ENCODE peak calls at places on chromosomes 13 and 19, in nine cellular contexts. M, I, E, R, Y, G, O, L and T are unnamed samples.

GRCh38 chr19:2636897-2637683 is 65.4 kb downstream of the GNG7 start:
- DNase-seq in L (peak), I (no peak), M (no peak), Y (peak), G (peak), R (peak), E (peak), O (no peak), T (peak)

GRCh38 chr13:78478183-78478582 is 125.2 kb downstream of the POU4F1 start:
- DNase-seq in M (no peak), R (no peak), Y (no peak), O (no peak), I (no peak), L (no peak), E (no peak), G (peak), T (no peak)

GRCh38 chr13:32976046-32976781 is 40.0 kb upstream of the KL start:
- DNase-seq in E (no peak), R (no peak), I (no peak), Y (no peak), O (no peak), G (no peak), M (no peak), L (no peak), T (no peak)

GRCh38 chr19:33293255-33294057 is 8.9 kb downstream of the CEBPA start:
- DNase-seq in I (peak), M (peak), O (no peak), E (no peak), G (no peak), Y (no peak), R (no peak), L (no peak), T (peak)

GRCh38 chr19:17496337-17496997 is 15.0 kb upstream of the PGLS start:
- DNase-seq in E (peak), G (peak), M (no peak), R (peak), O (no peak), I (no peak), Y (peak), L (peak), T (peak)

GRCh38 chr13:51520524-51520923 is 63.7 kb upstream of the WDFY2 start:
- DNase-seq in E (no peak), R (no peak), L (no peak), Y (no peak), G (no peak), M (no peak), I (no peak), O (no peak), T (no peak)

GRCh38 chr13:64206430-64207225 is 2791.0 kb upstream of the PCDH20 start:
- DNase-seq in I (no peak), E (no peak), M (no peak), G (no peak), L (no peak), Y (no peak), O (no peak), R (peak), T (no peak)

GRCh38 chr13:106566682-106567420 is 1.1 kb downstream of the ARGLU1 start:
- DNase-seq in M (no peak), L (peak), G (peak), E (peak), I (no peak), Y (peak), R (no peak), O (no peak), T (peak)

GRCh38 chr13:38013676-38014075 is 144.1 kb upstream of the TRPC4 start:
- DNase-seq in O (no peak), G (no peak), I (no peak), R (no peak), Y (no peak), L (no peak), M (no peak), E (no peak), T (no peak)

GRCh38 chr19:36939153-36939552 is 23.0 kb downstream of the ZNF568 start:
- DNase-seq in O (no peak), R (no peak), L (peak), I (no peak), E (peak), Y (no peak), G (peak), M (no peak), T (no peak)

GRCh38 chr13:76812971-76813691 is 73.1 kb downstream of the KCTD12 start:
- DNase-seq in Y (peak), I (no peak), O (no peak), G (no peak), R (no peak), E (no peak), M (no peak), L (no peak), T (no peak)

GRCh38 chr19:35848919-35849505 is 3.3 kb downstream of the NPHS1 start:
- DNase-seq in Y (peak), O (no peak), R (peak), I (no peak), G (no peak), M (no peak), E (no peak), L (no peak), T (peak)

GRCh38 chr13:28636078-28636477 is 22.9 kb upstream of the POMP start:
- DNase-seq in R (no peak), G (no peak), Y (no peak), O (no peak), E (no peak), I (peak), L (no peak), M (peak), T (no peak)

GRCh38 chr19:48739835-48740704 is at the start of gene RASIP1:
- DNase-seq in M (no peak), L (no peak), Y (no peak), R (peak), I (no peak), O (no peak), G (no peak), E (no peak), T (peak)

GRCh38 chr13:95237310-95237870 is 63.9 kb downstream of the ABCC4 start:
- DNase-seq in O (no peak), M (no peak), L (no peak), I (no peak), R (no peak), Y (no peak), G (no peak), E (no peak), T (no peak)

GRCh38 chr19:52492201-52492960 is 35.1 kb upstream of the ZNF808 start:
- DNase-seq in M (no peak), E (no peak), R (no peak), I (no peak), O (no peak), G (peak), L (no peak), Y (peak), T (peak)

GRCh38 chr13:30737511-30738342 is 2.4 kb downstream of the ALOX5AP start:
- DNase-seq in L (peak), Y (peak), G (no peak), I (no peak), R (no peak), E (peak), O (no peak), M (no peak), T (no peak)

GRCh38 chr13:94154362-94154761 is 325.1 kb downstream of the DCT start:
- DNase-seq in Y (peak), R (no peak), L (no peak), G (no peak), O (no peak), M (peak), I (peak), E (no peak), T (peak)

GRCh38 chr19:7928741-7929701 is 3.1 kb upstream of the CTXN1 start:
- DNase-seq in O (no peak), L (peak), I (peak), G (peak), M (peak), Y (peak), E (peak), R (peak), T (peak)

GRCh38 chr13:112113851-112114250 is 46.9 kb downstream of the SOX1 start:
- DNase-seq in R (no peak), I (no peak), G (no peak), Y (no peak), M (no peak), L (no peak), E (no peak), O (no peak), T (no peak)

GRCh38 chr13:112182831-112183543 is 116.0 kb downstream of the SOX1 start:
- DNase-seq in G (no peak), R (no peak), M (no peak), Y (no peak), E (no peak), I (no peak), L (no peak), O (no peak), T (no peak)

GRCh38 chr13:52845766-52846566 is 2.5 kb downstream of the PCDH8 start:
- DNase-seq in R (peak), O (no peak), I (no peak), G (peak), L (no peak), M (no peak), Y (peak), E (peak), T (peak)

GRCh38 chr13:50942630-50943311 is 33.2 kb downstream of the RNASEH2B start:
- DNase-seq in R (no peak), Y (no peak), G (peak), O (no peak), L (no peak), E (no peak), I (no peak), M (no peak), T (no peak)

GRCh38 chr13:71864981-71865857 is 1.8 kb downstream of the DACH1 start:
- DNase-seq in R (peak), E (no peak), G (peak), Y (peak), L (no peak), I (no peak), O (peak), M (no peak), T (peak)

GRCh38 chr13:57996717-57997116 is 365.2 kb downstream of the PCDH17 start:
- DNase-seq in M (no peak), G (no peak), R (no peak), L (no peak), Y (no peak), O (no peak), E (no peak), I (no peak), T (no peak)

GRCh38 chr19:30406220-30406944 is 34.2 kb downstream of the ZNF536 start:
- DNase-seq in E (peak), M (no peak), L (no peak), G (peak), O (no peak), R (no peak), I (no peak), Y (no peak), T (peak)

GRCh38 chr19:9474975-9475374 is 23.4 kb downstream of the ZNF560 start:
- DNase-seq in E (no peak), L (no peak), M (no peak), O (no peak), G (no peak), R (no peak), Y (no peak), I (no peak), T (no peak)

GRCh38 chr13:59997976-59998375 is 165.8 kb downstream of the DIAPH3 start:
- DNase-seq in Y (no peak), L (no peak), G (no peak), E (no peak), M (no peak), I (no peak), O (no peak), R (no peak), T (no peak)

GRCh38 chr19:2059422-2060201 is 8.6 kb upstream of the MKNK2 start:
- DNase-seq in O (peak), G (no peak), Y (peak), E (peak), L (no peak), R (peak), I (no peak), M (peak), T (no peak)

GRCh38 chr19:12733369-12733896 is 1.1 kb downstream of the TRIR start:
- DNase-seq in O (no peak), G (peak), R (no peak), Y (no peak), I (no peak), L (peak), M (no peak), E (peak), T (peak)

GRCh38 chr13:73533111-73533510 is 474.3 kb downstream of the KLF5 start:
- DNase-seq in E (no peak), O (no peak), R (no peak), G (no peak), L (no peak), Y (no peak), I (no peak), M (no peak), T (no peak)

GRCh38 chr13:100520936-100521765 is 67.4 kb downstream of the GGACT start:
- DNase-seq in R (no peak), M (no peak), I (no peak), G (peak), E (no peak), O (no peak), L (no peak), Y (no peak), T (peak)

GRCh38 chr19:57212109-57212508 is 18.7 kb upstream of the AURKC start:
- DNase-seq in L (no peak), M (no peak), E (no peak), Y (no peak), R (no peak), O (no peak), G (no peak), I (no peak), T (no peak)

GRCh38 chr19:2282062-2282861 is at the start of gene PEAK3:
- DNase-seq in G (peak), Y (peak), R (no peak), O (no peak), M (no peak), I (no peak), E (no peak), L (no peak), T (peak)

DNA sequence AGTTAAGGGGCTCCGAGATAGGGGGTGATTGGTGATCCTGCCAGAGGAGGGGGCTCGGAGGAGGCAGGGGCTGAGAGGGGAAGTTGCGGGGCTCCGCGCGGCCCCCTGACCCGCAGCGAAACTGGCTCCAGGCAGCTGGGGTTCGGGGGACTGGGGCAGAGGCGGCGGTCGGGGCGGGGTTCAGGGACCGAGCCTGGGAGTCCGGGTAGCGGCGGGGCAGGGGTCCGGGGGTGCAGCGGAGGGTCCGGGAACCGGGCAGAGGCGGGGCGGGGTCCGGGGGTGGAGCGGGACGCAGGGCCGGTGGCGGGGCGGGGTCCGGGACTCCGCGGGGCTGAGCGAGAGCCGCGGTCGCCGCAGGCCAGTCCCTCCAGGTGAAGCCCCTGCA is 1.2 kb downstream of the MADCAM1 start:
- DNase-seq in I (no peak), O (no peak), M (no peak), G (no peak), Y (no peak), L (no peak), E (peak), R (no peak), T (peak)
- H3K4me3 ChIP-seq in I (no peak), O (no peak), M (no peak), G (peak), Y (no peak), L (no peak), E (no peak), R (no peak), T (peak)

DNA sequence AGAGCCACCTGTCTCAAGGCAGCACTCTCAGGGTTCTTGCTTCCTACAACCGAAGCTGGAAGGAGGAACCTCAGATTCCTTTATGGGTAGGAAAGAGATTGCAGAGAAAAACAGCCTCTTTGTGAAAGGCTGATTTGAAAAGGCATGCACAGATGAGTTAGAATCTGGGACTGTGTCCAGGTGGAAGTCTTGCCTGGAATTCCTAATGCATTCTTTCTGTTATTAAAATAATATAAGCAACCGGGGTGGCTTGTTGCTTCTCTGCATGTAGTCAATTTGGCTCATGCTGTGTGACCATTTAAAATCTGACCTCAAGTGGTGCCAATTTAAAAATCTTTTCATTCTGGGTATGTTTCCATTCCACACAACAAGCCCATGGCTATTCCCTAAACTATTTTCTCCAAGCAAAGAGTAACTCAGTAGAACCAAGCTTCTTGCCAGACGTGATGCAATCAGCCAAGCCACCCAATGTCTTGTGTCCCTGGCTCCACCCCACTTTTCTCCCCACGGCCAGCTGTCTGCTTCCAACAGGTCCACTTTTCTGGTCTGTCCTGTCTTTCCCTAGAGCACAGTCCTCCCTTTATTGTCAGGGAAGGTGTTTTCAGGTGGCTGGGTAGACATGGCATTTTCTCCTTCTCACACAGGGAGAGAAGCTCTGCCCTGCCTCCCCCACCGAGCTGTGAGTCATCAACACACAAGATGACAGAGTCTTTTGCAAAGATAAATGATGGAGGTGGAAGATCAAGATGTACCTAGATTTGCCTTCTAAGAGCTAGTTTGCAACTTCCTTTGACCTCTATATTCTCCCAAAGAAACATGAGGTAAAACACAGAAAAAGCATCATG is 394.3 kb downstream of the FOXO1 start:
- DNase-seq in G (no peak), E (peak), M (peak), I (peak), Y (peak), O (peak), L (no peak), R (no peak), T (no peak)
- H3K4me3 ChIP-seq in G (no peak), E (peak), M (no peak), I (no peak), Y (no peak), O (no peak), L (no peak), R (no peak), T (no peak)

GRCh38 chr13:110136660-110137585 is 170.0 kb downstream of the COL4A1 start:
- DNase-seq in R (no peak), I (no peak), M (no peak), E (no peak), Y (no peak), L (no peak), O (no peak), G (peak), T (peak)

GRCh38 chr13:110138009-110138699 is 168.8 kb downstream of the COL4A1 start:
- DNase-seq in I (no peak), Y (peak), G (peak), O (no peak), M (no peak), E (peak), L (peak), R (peak), T (peak)

GRCh38 chr13:110140099-110140498 is 166.9 kb downstream of the COL4A1 start:
- DNase-seq in Y (no peak), E (no peak), M (no peak), G (no peak), R (no peak), L (no peak), I (no peak), O (no peak), T (no peak)

GRCh38 chr13:110137677-110138008 is 169.3 kb downstream of the COL4A1 start:
- DNase-seq in M (no peak), L (peak), I (no peak), Y (no peak), E (peak), R (no peak), G (no peak), O (no peak), T (no peak)

GRCh38 chr13:110138700-110139036 is 168.3 kb downstream of the COL4A1 start:
- DNase-seq in O (no peak), E (no peak), Y (no peak), G (no peak), I (no peak), M (no peak), R (no peak), L (no peak), T (no peak)
- H3K4me3 ChIP-seq in O (peak), E (peak), Y (peak), G (peak), I (peak), M (peak), R (peak), L (no peak), T (peak)

GRCh38 chr13:23965346-23965745 is 68.0 kb upstream of the C1QTNF9B start:
- DNase-seq in G (no peak), E (no peak), R (no peak), M (no peak), Y (no peak), L (no peak), I (no peak), O (no peak), T (no peak)

GRCh38 chr13:23969672-23970071 is 72.4 kb upstream of the C1QTNF9B start:
- DNase-seq in M (no peak), O (no peak), I (no peak), G (no peak), L (no peak), E (no peak), Y (no peak), R (no peak), T (no peak)

GRCh38 chr13:23966221-23966690 is 69.0 kb upstream of the C1QTNF9B start:
- DNase-seq in G (no peak), E (no peak), R (no peak), L (no peak), M (no peak), I (no peak), O (no peak), Y (no peak), T (no peak)

GRCh38 chr13:23963947-23964346 is 66.6 kb upstream of the C1QTNF9B start:
- DNase-seq in G (no peak), R (no peak), L (no peak), Y (no peak), I (no peak), M (no peak), O (no peak), E (no peak), T (no peak)

DNA sequence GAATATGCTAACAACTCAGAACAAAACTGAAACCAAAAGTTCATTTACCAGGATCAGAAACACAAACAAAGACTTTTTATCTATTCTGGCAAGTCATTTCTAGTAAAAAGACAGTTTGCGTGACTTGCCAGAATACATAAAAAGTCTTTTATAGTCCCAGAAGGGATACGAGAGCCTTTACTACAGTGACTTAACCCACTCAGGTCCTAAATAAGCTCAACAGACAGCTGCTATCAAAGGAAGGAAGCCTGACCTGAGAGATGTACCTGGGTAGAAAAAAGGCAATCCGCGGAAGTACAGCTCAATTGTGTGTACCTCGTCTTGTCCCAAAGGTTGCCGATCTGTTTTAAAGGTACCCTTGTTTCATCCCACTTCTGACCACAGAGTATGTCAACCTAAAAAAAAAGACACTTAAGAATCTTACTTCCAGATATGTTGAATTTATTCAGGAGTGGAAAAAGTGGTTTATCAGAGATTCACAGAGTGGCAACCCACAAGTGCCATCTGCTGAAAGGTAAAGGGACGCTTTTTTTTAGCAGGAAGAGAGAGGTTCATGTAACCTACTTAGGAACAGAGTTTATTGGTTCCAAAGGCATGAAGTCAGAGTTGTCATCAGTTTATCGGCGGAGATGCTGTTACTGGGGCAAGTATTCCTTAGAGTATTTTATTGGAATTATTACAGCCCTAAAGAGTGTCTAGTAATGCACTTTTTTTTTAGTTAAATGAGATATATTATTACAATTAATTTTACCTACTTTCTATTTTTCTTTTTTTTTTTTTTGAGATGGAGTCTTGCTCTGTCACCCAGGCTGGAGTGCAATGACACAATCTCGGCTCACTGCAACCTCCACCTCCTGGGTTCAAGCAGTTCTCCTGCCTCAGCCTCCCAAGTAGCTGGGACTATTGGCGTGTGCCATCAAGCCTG is 69.7 kb upstream of the C1QTNF9B start:
- DNase-seq in Y (no peak), E (no peak), M (no peak), G (no peak), L (no peak), I (no peak), R (no peak), O (no peak), T (no peak)
- H3K4me3 ChIP-seq in Y (no peak), E (no peak), M (no peak), G (no peak), L (no peak), I (no peak), R (peak), O (no peak), T (no peak)

GRCh38 chr19:47097396-47098217 is 16.0 kb downstream of the ZC3H4 start:
- DNase-seq in E (no peak), G (no peak), L (no peak), I (no peak), O (no peak), M (no peak), R (peak), Y (peak), T (no peak)
- H3K4me3 ChIP-seq in E (no peak), G (no peak), L (no peak), I (no peak), O (peak), M (no peak), R (no peak), Y (no peak), T (no peak)

GRCh38 chr19:13872339-13872694 is 4.6 kb upstream of the NANOS3 start:
- DNase-seq in E (no peak), I (no peak), G (no peak), Y (no peak), M (no peak), L (no peak), R (no peak), O (no peak), T (no peak)
- H3K4me3 ChIP-seq in E (no peak), I (peak), G (peak), Y (no peak), M (no peak), L (no peak), R (peak), O (no peak), T (no peak)